ENCODE peak calls at places on chromosomes 7 and 10, in five cellular contexts. G is lower lobe of right lung; P is neuronal stem cell; X is H9; H is CD8-positive, alpha-beta T cell. M is an unnamed sample. For H3K4me1, the result is how much of the 10 kb centered on the place peaks cover.

GRCh38 chr7:98163704-98164478 is 47.3 kb upstream of the BHLHA15 start:
- DNase-seq in H (no peak), P (no peak), G (no peak), X (no peak), M (peak)

GRCh38 chr7:31663072-31663471 is 23.9 kb upstream of the PPP1R17 start:
- DNase-seq in X (peak), G (no peak), P (no peak), H (no peak), M (no peak)

GRCh38 chr7:142805350-142806020 is 34.7 kb downstream of the PRSS2 start:
- DNase-seq in G (no peak), X (no peak), H (no peak), P (no peak), M (no peak)

GRCh38 chr7:30920584-30921539 is 9.2 kb downstream of the AQP1 start:
- DNase-seq in H (no peak), X (peak), G (peak), P (no peak), M (no peak)

GRCh38 chr7:80478683-80479082 is 33.2 kb downstream of the GNAT3 start:
- DNase-seq in G (no peak), P (no peak), X (no peak), H (no peak), M (no peak)

GRCh38 chr10:317219-317868 is 182.1 kb downstream of the ZMYND11 start:
- DNase-seq in P (no peak), X (no peak), G (no peak), H (no peak), M (no peak)

GRCh38 chr10:70970830-70971229 is 82.5 kb upstream of the PCBD1 start:
- DNase-seq in X (peak), H (no peak), P (no peak), G (no peak), M (no peak)

GRCh38 chr7:41010967-41011366 is 691.9 kb downstream of the INHBA start:
- DNase-seq in X (no peak), G (no peak), H (no peak), P (no peak), M (no peak)

GRCh38 chr7:120926943-120927346 is 23.6 kb upstream of the ING3 start:
- DNase-seq in H (no peak), X (no peak), P (no peak), G (no peak), M (no peak)

GRCh38 chr7:68245688-68246087 is 1249.1 kb downstream of the TYW1 start:
- DNase-seq in P (no peak), H (no peak), G (no peak), X (peak), M (no peak)

GRCh38 chr10:20330246-20330645 is 514.0 kb downstream of the PLXDC2 start:
- DNase-seq in G (no peak), H (no peak), P (no peak), X (no peak), M (no peak)

GRCh38 chr7:158051372-158051760 is 536.3 kb downstream of the PTPRN2 start:
- DNase-seq in X (no peak), G (peak), P (no peak), H (no peak), M (no peak)

GRCh38 chr7:152527610-152528032 is 91.8 kb upstream of the KMT2C start:
- DNase-seq in P (no peak), G (no peak), H (no peak), X (no peak), M (no peak)

GRCh38 chr10:68235111-68235510 is 3.2 kb upstream of the ATOH7 start:
- DNase-seq in P (no peak), H (no peak), G (no peak), X (no peak), M (no peak)

GRCh38 chr7:125516194-125516593 is 586.6 kb upstream of the POT1 start:
- DNase-seq in G (no peak), X (no peak), H (no peak), P (no peak), M (no peak)

GRCh38 chr10:95414016-95414830 is 123.4 kb upstream of the PDLIM1 start:
- DNase-seq in P (no peak), G (no peak), X (no peak), H (no peak), M (no peak)

GRCh38 chr7:157527235-157527634 is 190.4 kb downstream of the DNAJB6 start:
- DNase-seq in G (no peak), P (no peak), X (no peak), H (no peak), M (no peak)

GRCh38 chr10:22648547-22648961 is 65.8 kb downstream of the PIP4K2A start:
- DNase-seq in P (no peak), G (no peak), X (no peak), H (no peak), M (no peak)

GRCh38 chr7:1668932-1669485 is 1.1 kb upstream of the ELFN1 start:
- DNase-seq in G (peak), X (peak), H (no peak), P (peak), M (no peak)

GRCh38 chr7:40723829-40724228 is 589.0 kb downstream of the SUGCT start:
- DNase-seq in H (no peak), P (no peak), X (no peak), G (no peak), M (no peak)

DNA sequence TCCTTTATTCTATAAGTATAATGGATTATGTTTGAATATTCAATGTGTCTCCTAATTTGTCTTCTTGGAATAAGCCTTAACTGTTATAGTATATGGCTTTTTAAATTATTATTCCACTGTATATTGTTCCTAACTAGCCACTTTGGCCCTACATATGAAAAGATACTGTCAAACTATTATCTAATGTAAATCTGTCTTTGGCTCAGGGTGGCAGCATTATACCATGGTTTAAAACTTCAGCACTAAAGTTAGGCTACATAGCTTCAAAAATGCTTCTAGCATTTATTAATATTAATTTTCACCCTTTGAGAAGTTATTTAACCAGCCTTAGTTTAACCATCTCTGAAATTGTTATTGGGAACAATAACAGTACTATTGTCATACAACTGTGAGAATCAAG is 543.1 kb upstream of the MBL2 start:
- DNase-seq in P (no peak), G (no peak), H (no peak), X (no peak), M (no peak)
- H3K4me1 ChIP-seq in P (under half), G (under half), H (under half), X (under half), M (under half)

GRCh38 chr10:118092209-118092608 is 45.5 kb upstream of the RAB11FIP2 start:
- DNase-seq in P (no peak), H (no peak), G (no peak), X (no peak), M (no peak)
- H3K27ac ChIP-seq in P (no peak), H (no peak), G (no peak), X (no peak), M (no peak)

GRCh38 chr10:100912013-100912608 is 652 bp upstream of the SLF2 start:
- DNase-seq in H (no peak), G (no peak), P (no peak), X (no peak), M (peak)
- H3K4me1 ChIP-seq in H (under half), G (under half), P (under half), X (under half), M (half or more)

DNA sequence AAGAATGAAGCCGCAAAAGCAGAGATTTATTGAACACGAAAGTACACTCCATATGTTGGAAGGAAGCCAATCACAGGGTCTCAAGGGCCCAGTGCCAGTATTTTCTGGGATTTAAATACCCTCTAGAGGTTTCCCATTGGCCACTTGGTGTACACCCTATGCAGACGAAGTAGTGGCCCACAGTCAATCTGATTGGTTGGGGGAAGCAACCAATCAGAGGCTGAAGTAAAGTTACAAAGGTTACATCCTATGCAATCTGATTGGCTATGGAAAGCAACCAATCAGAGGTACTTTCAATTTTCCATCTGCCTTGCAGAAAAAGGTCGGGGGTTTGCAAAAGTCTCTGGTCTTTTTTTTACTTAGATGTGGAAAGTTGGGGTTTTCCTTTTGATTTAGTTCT is 481.3 kb upstream of the NRP1 start:
- DNase-seq in G (no peak), H (no peak), P (no peak), X (no peak), M (peak)
- H3K27ac ChIP-seq in G (no peak), H (no peak), P (no peak), X (no peak), M (no peak)

DNA sequence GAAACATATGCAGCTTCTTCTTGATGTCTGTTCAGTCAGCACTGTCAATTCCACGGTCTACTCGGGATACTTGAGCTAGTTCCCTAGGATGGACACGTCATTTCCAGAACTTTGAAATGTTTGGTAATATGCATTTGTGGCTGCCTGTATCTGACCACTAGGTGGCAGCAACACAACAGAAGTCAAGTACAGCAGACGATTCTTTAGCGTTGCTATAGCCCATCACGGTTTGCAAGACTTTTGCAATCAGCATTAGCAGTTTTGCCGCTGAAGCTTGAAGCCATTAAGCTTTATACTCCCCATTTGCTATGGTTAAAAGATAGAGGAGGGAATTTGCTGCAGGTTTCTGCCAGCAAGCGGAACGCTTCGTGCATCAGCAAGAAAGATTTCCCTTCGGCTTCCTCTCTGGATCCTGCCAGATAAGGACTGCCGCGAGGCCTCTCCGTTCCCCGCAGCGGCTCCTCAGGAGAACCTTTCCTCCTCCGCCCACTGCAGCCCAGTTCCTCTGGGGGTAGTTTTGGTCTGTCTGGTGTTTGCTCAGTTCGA is 63.5 kb downstream of the ABCC2 start:
- DNase-seq in X (peak), P (peak), H (peak), G (peak), M (peak)
- H3K4me1 ChIP-seq in X (under half), P (under half), H (under half), G (under half), M (under half)

GRCh38 chr10:122499491-122499941 is 38.2 kb downstream of the HTRA1 start:
- DNase-seq in H (no peak), X (no peak), G (no peak), P (no peak), M (no peak)
- H3K27ac ChIP-seq in H (no peak), X (no peak), G (no peak), P (no peak), M (no peak)

M was measured in testis.